ENCODE peak calls at places on chromosomes 7 and 10, in five cellular contexts. C is RPMI7951, E is Kasumi-1, Y is dermis microvascular lymphatic vessel endothelial cell, Q is AG09309. A is an unnamed sample.

GRCh38 chr7:66604198-66604597 is 24.5 kb upstream of the KCTD7 start:
- DNase-seq in E (no peak), Y (no peak), C (no peak), Q (no peak), A (no peak)

GRCh38 chr10:24552346-24553016 is 171.2 kb downstream of the ARHGAP21 start:
- DNase-seq in E (no peak), C (no peak), Y (no peak), Q (no peak), A (no peak)

GRCh38 chr10:88565072-88565471 is 18.0 kb downstream of the RNLS start:
- DNase-seq in Q (no peak), C (peak; percentile 27), Y (no peak), E (peak; percentile 85), A (peak; percentile 23)

GRCh38 chr10:78529262-78529661 is 495.6 kb downstream of the RPS24 start:
- DNase-seq in Y (no peak), C (no peak), Q (no peak), E (no peak), A (no peak)

GRCh38 chr7:127755529-127755928 is 103.5 kb downstream of the SND1 start:
- DNase-seq in C (no peak), Y (no peak), E (no peak), Q (no peak), A (no peak)

GRCh38 chr10:123018531-123018930 is 9.7 kb downstream of the ACADSB start:
- DNase-seq in Y (no peak), E (no peak), Q (no peak), C (no peak), A (no peak)

GRCh38 chr10:28769147-28769604 is 91.9 kb downstream of the BAMBI start:
- DNase-seq in Y (no peak), C (peak; percentile 50), E (no peak), Q (no peak), A (no peak)

GRCh38 chr7:21944616-21945373 is 904 bp downstream of the CDCA7L start:
- DNase-seq in C (no peak), Y (no peak), E (peak; percentile 64), Q (no peak), A (peak; percentile 42)

GRCh38 chr7:116145245-116145852 is 65.0 kb upstream of the TES start:
- DNase-seq in E (no peak), Q (no peak), Y (no peak), C (no peak), A (peak; percentile 8)

GRCh38 chr10:122639801-122640200 is 59.8 kb downstream of the C10orf120 start:
- DNase-seq in E (no peak), Y (no peak), Q (no peak), C (no peak), A (no peak)

GRCh38 chr7:28296571-28297483 is 115.5 kb upstream of the CREB5 start:
- DNase-seq in Q (no peak), Y (no peak), C (peak; percentile 49), E (peak; percentile 28), A (no peak)

GRCh38 chr10:109914966-109915365 is 8.3 kb downstream of the XPNPEP1 start:
- DNase-seq in Y (no peak), Q (peak; percentile 73), E (peak; percentile 98), C (peak; percentile 76), A (peak; percentile 31)

A was measured in GM13977.